ENCODE peak calls at places on chromosomes 4 and X, in nine cellular contexts. One of them, this sample, is unnamed.

GRCh38 chr4:185587444-185588161 is 52.3 kb upstream of the PDLIM3 start:
- DNase-seq in HEK293T: no peak
- DNase-seq in psoas muscle: peak
- DNase-seq in Caco-2: no peak
- DNase-seq in SW 1271: no peak
- DNase-seq in activated CD4-positive, CD25-positive, alpha-beta regulatory T cell treated with anti-CD3 and anti-CD28 coated beads, Interleukin-2, amount 50 U/mL, for 72 hours: peak
- DNase-seq in amygdala: no peak
- DNase-seq in T47D: no peak
- DNase-seq in activated effector memory CD4-positive, alpha-beta T cell treated with Interleukin-2 at 50 U/mL for 16 hours: peak
- DNase-seq in this sample: no peak

GRCh38 chr4:106034751-106035150 is 139.5 kb downstream of the NPNT start:
- DNase-seq in HEK293T: no peak
- DNase-seq in amygdala: no peak
- DNase-seq in T47D: no peak
- DNase-seq in SW 1271: no peak
- DNase-seq in activated CD4-positive, CD25-positive, alpha-beta regulatory T cell treated with anti-CD3 and anti-CD28 coated beads, Interleukin-2, amount 50 U/mL, for 72 hours: no peak
- DNase-seq in psoas muscle: no peak
- DNase-seq in Caco-2: no peak
- DNase-seq in activated effector memory CD4-positive, alpha-beta T cell treated with Interleukin-2 at 50 U/mL for 16 hours: no peak
- DNase-seq in this sample: no peak

GRCh38 chrX:140439455-140439854 is 65.4 kb downstream of the SOX3 start:
- DNase-seq in HEK293T: no peak
- DNase-seq in Caco-2: peak
- DNase-seq in psoas muscle: no peak
- DNase-seq in T47D: no peak
- DNase-seq in SW 1271: no peak
- DNase-seq in amygdala: no peak
- DNase-seq in activated CD4-positive, CD25-positive, alpha-beta regulatory T cell treated with anti-CD3 and anti-CD28 coated beads, Interleukin-2, amount 50 U/mL, for 72 hours: no peak
- DNase-seq in activated effector memory CD4-positive, alpha-beta T cell treated with Interleukin-2 at 50 U/mL for 16 hours: no peak
- DNase-seq in this sample: no peak

GRCh38 chr4:170801771-170802170 is 712.0 kb upstream of the AADAT start:
- DNase-seq in psoas muscle: no peak
- DNase-seq in SW 1271: no peak
- DNase-seq in HEK293T: no peak
- DNase-seq in activated CD4-positive, CD25-positive, alpha-beta regulatory T cell treated with anti-CD3 and anti-CD28 coated beads, Interleukin-2, amount 50 U/mL, for 72 hours: no peak
- DNase-seq in activated effector memory CD4-positive, alpha-beta T cell treated with Interleukin-2 at 50 U/mL for 16 hours: no peak
- DNase-seq in Caco-2: no peak
- DNase-seq in amygdala: no peak
- DNase-seq in T47D: no peak
- DNase-seq in this sample: no peak

GRCh38 chr4:119152741-119153140 is 17.1 kb downstream of the MYOZ2 start:
- DNase-seq in psoas muscle: no peak
- DNase-seq in amygdala: no peak
- DNase-seq in T47D: no peak
- DNase-seq in activated effector memory CD4-positive, alpha-beta T cell treated with Interleukin-2 at 50 U/mL for 16 hours: no peak
- DNase-seq in HEK293T: no peak
- DNase-seq in activated CD4-positive, CD25-positive, alpha-beta regulatory T cell treated with anti-CD3 and anti-CD28 coated beads, Interleukin-2, amount 50 U/mL, for 72 hours: no peak
- DNase-seq in Caco-2: no peak
- DNase-seq in SW 1271: no peak
- DNase-seq in this sample: no peak

GRCh38 chr4:16139066-16139945 is 55.5 kb upstream of the PROM1 start:
- DNase-seq in Caco-2: no peak
- DNase-seq in activated effector memory CD4-positive, alpha-beta T cell treated with Interleukin-2 at 50 U/mL for 16 hours: no peak
- DNase-seq in HEK293T: no peak
- DNase-seq in SW 1271: no peak
- DNase-seq in activated CD4-positive, CD25-positive, alpha-beta regulatory T cell treated with anti-CD3 and anti-CD28 coated beads, Interleukin-2, amount 50 U/mL, for 72 hours: no peak
- DNase-seq in amygdala: no peak
- DNase-seq in T47D: no peak
- DNase-seq in psoas muscle: no peak
- DNase-seq in this sample: no peak

GRCh38 chr4:38119663-38120374 is 159.6 kb downstream of the PTTG2 start:
- DNase-seq in amygdala: no peak
- DNase-seq in T47D: no peak
- DNase-seq in psoas muscle: no peak
- DNase-seq in SW 1271: no peak
- DNase-seq in Caco-2: no peak
- DNase-seq in HEK293T: peak
- DNase-seq in activated effector memory CD4-positive, alpha-beta T cell treated with Interleukin-2 at 50 U/mL for 16 hours: no peak
- DNase-seq in activated CD4-positive, CD25-positive, alpha-beta regulatory T cell treated with anti-CD3 and anti-CD28 coated beads, Interleukin-2, amount 50 U/mL, for 72 hours: no peak
- DNase-seq in this sample: peak

GRCh38 chr4:124483043-124483906 is 229.3 kb downstream of the ANKRD50 start:
- DNase-seq in activated CD4-positive, CD25-positive, alpha-beta regulatory T cell treated with anti-CD3 and anti-CD28 coated beads, Interleukin-2, amount 50 U/mL, for 72 hours: no peak
- DNase-seq in SW 1271: no peak
- DNase-seq in T47D: no peak
- DNase-seq in Caco-2: peak
- DNase-seq in amygdala: no peak
- DNase-seq in HEK293T: no peak
- DNase-seq in psoas muscle: no peak
- DNase-seq in activated effector memory CD4-positive, alpha-beta T cell treated with Interleukin-2 at 50 U/mL for 16 hours: no peak
- DNase-seq in this sample: no peak

This sample was measured in T1000.